ENCODE peak calls at places on chromosomes 12 and 14, in five cellular contexts. A, B, U, R and C are unnamed samples.

GRCh38 chr12:122474324-122474716 is 26.4 kb downstream of the ZCCHC8 start:
- DNase-seq in B (no peak), U (no peak), A (no peak), R (no peak), C (no peak)

GRCh38 chr14:92122351-92122677 is 545 bp downstream of the CPSF2 start:
- DNase-seq in A (no peak), R (peak; percentile 32), U (peak; percentile 31), B (no peak), C (no peak)

GRCh38 chr12:130499474-130499873 is 161.8 kb downstream of the PIWIL1 start:
- DNase-seq in R (no peak), A (no peak), U (no peak), B (no peak), C (no peak)

GRCh38 chr12:113151655-113152054 is 2.1 kb downstream of the CFAP73 start:
- DNase-seq in R (no peak), A (no peak), B (no peak), U (no peak), C (no peak)

GRCh38 chr14:104443391-104444158 is 136.0 kb upstream of the C14orf180 start:
- DNase-seq in B (peak; percentile 7), R (peak; percentile 13), A (no peak), U (no peak), C (peak; percentile 83)

GRCh38 chr12:56334490-56334793 is 642 bp upstream of the PAN2 start:
- DNase-seq in R (no peak), U (no peak), A (no peak), B (no peak), C (no peak)

GRCh38 chr14:68671899-68672298 is 121.0 kb downstream of the ZFP36L1 start:
- DNase-seq in B (no peak), R (no peak), A (no peak), U (no peak), C (no peak)

GRCh38 chr14:54691525-54692260 is 124.8 kb downstream of the SAMD4A start:
- DNase-seq in R (peak; percentile 77), B (peak; percentile 62), U (no peak), A (peak; percentile 81), C (no peak)

GRCh38 chr12:119676022-119676421 is 8.1 kb downstream of the PRKAB1 start:
- DNase-seq in B (no peak), U (no peak), A (no peak), R (no peak), C (no peak)

DNA sequence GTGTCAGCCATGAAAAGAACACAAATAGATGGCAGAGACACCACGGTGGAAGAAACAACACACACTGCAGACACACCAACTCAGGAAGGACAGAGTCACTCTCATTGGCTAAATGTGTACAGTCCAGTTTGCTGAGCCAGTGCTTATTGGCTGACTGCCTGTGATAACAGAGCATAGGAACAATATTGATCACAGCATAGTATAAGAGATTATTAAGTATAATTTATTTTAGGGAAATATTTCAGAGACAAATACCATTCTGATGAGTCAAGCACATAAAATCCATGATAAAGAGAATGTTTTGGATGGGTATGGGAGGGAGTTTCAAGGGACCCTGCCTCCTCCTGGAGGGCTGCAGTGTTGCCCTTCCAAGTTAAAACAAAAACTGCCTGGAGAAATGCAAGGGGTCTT is 50.9 kb downstream of the BTG1 start:
- DNase-seq in A (no peak), B (no peak), U (peak; percentile 27), R (no peak), C (no peak)
- TF ChIP-seq CTCF in A (no peak), B (no peak), U (peak; percentile 19), R (no peak), C (no peak)

GRCh38 chr12:39443704-39444234 is 849 bp upstream of the KIF21A start:
- DNase-seq in A (no peak), B (no peak), R (no peak), U (no peak), C (no peak)
- H3K27ac ChIP-seq in A (peak overlapping the region; percentile 93), B (peak overlapping the region; percentile 85), R (peak overlapping the region; percentile 90), U (peak overlapping the region; percentile 52), C (peak overlapping the region; percentile 87)

GRCh38 chr14:80356413-80356812 is 145.1 kb upstream of the DIO2 start:
- DNase-seq in R (no peak), A (no peak), U (peak; percentile 10), B (no peak), C (no peak)
- TF ChIP-seq CTCF in R (peak; percentile 13), A (no peak), U (peak; percentile 55), B (no peak), C (no peak)

GRCh38 chr14:90126260-90126659 is 64.5 kb downstream of the KCNK13 start:
- DNase-seq in U (no peak), B (no peak), A (no peak), R (no peak), C (no peak)
- H3K27ac ChIP-seq in U (no peak overlapping the region), B (no peak overlapping the region), A (no peak overlapping the region), R (no peak overlapping the region), C (no peak overlapping the region)

DNA sequence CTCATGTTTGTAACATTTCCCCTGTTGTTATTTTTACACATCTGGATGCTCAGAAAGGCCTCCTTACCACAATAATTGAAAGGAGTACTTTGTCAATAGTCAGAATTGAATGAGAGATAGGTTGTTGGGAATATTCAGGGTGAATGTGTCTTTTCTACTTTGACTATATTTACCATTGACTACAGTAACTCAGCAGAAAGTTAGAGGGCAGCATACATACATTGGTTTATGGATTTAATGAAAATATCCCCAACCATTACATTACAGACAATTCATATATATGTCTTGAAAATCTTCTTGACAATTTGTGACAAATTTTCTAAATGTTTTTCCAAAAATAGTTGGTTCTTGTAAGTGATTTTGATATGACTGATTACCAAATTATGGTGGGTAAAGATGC is 97.7 kb downstream of the NTS start:
- DNase-seq in A (no peak), B (no peak), U (no peak), R (no peak), C (no peak)
- TF ChIP-seq CTCF in A (no peak), B (no peak), U (no peak), R (no peak), C (no peak)